ENCODE peak calls at places on chromosomes 11 and 22, in four cellular contexts. One of them, this sample, is unnamed.

GRCh38 chr11:3166268-3167142 is 1.4 kb upstream of the OSBPL5 start:
- DNase-seq in right lobe of liver: no peak
- DNase-seq in GM23338: no peak
- DNase-seq in prostate gland: no peak
- DNase-seq in this sample: no peak

GRCh38 chr11:70731670-70732492 is 333.6 kb downstream of the CTTN start:
- DNase-seq in right lobe of liver: no peak
- DNase-seq in GM23338: no peak
- DNase-seq in prostate gland: no peak
- DNase-seq in this sample: no peak

GRCh38 chr11:18769802-18770456 is 21.7 kb downstream of the PTPN5 start:
- DNase-seq in right lobe of liver: no peak
- DNase-seq in GM23338: peak
- DNase-seq in prostate gland: no peak
- DNase-seq in this sample: no peak

GRCh38 chr11:119794756-119795155 is 65.8 kb upstream of the NECTIN1 start:
- DNase-seq in right lobe of liver: no peak
- DNase-seq in GM23338: no peak
- DNase-seq in prostate gland: no peak
- DNase-seq in this sample: no peak

GRCh38 chr11:35151241-35151640 is 12.3 kb downstream of the CD44 start:
- DNase-seq in right lobe of liver: no peak
- DNase-seq in GM23338: no peak
- DNase-seq in prostate gland: no peak
- DNase-seq in this sample: no peak

GRCh38 chr11:46557684-46558151 is 36.1 kb downstream of the AMBRA1 start:
- DNase-seq in right lobe of liver: no peak
- DNase-seq in GM23338: no peak
- DNase-seq in prostate gland: no peak
- DNase-seq in this sample: no peak

GRCh38 chr22:42642801-42643631 is 2.6 kb upstream of the ATP5MGL start:
- DNase-seq in right lobe of liver: no peak
- DNase-seq in GM23338: no peak
- DNase-seq in prostate gland: no peak
- DNase-seq in this sample: no peak

GRCh38 chr11:45169310-45170072 is 23.1 kb downstream of the PRDM11 start:
- DNase-seq in right lobe of liver: no peak
- DNase-seq in GM23338: no peak
- DNase-seq in prostate gland: no peak
- DNase-seq in this sample: no peak

GRCh38 chr22:45970709-45971388 is 6.1 kb downstream of the WNT7B start:
- DNase-seq in right lobe of liver: no peak
- DNase-seq in GM23338: peak
- DNase-seq in prostate gland: no peak
- DNase-seq in this sample: no peak

GRCh38 chr11:73152861-73153483 is 10.9 kb upstream of the FCHSD2 start:
- DNase-seq in right lobe of liver: peak
- DNase-seq in GM23338: peak
- DNase-seq in prostate gland: no peak
- DNase-seq in this sample: no peak

GRCh38 chr11:42251984-42252383 is 792.5 kb upstream of the LRRC4C start:
- DNase-seq in right lobe of liver: no peak
- DNase-seq in GM23338: no peak
- DNase-seq in prostate gland: no peak
- DNase-seq in this sample: no peak

GRCh38 chr11:110479445-110480101 is 49.8 kb downstream of the FDX1 start:
- DNase-seq in right lobe of liver: no peak
- DNase-seq in GM23338: no peak
- DNase-seq in prostate gland: no peak
- DNase-seq in this sample: no peak

GRCh38 chr11:62575156-62575555 is 1.5 kb upstream of the EEF1G start:
- DNase-seq in right lobe of liver: peak
- DNase-seq in GM23338: no peak
- DNase-seq in prostate gland: no peak
- DNase-seq in this sample: no peak

GRCh38 chr22:29385305-29385704 is 3.1 kb downstream of the AP1B1 start:
- DNase-seq in right lobe of liver: peak
- DNase-seq in GM23338: peak
- DNase-seq in prostate gland: no peak
- DNase-seq in this sample: no peak

GRCh38 chr11:94768602-94769511 is 701 bp downstream of the AMOTL1 start:
- DNase-seq in right lobe of liver: peak
- DNase-seq in GM23338: peak
- DNase-seq in prostate gland: peak
- DNase-seq in this sample: peak

GRCh38 chr22:31958625-31959239 is 14.4 kb downstream of the YWHAH start:
- DNase-seq in right lobe of liver: no peak
- DNase-seq in GM23338: no peak
- DNase-seq in prostate gland: no peak
- DNase-seq in this sample: no peak

GRCh38 chr22:44590291-44590690 is 92.3 kb upstream of the RTL6 start:
- DNase-seq in right lobe of liver: no peak
- DNase-seq in GM23338: no peak
- DNase-seq in prostate gland: no peak
- DNase-seq in this sample: no peak

GRCh38 chr22:41603873-41604332 is 14.3 kb upstream of the PMM1 start:
- DNase-seq in right lobe of liver: no peak
- DNase-seq in GM23338: no peak
- DNase-seq in prostate gland: no peak
- DNase-seq in this sample: no peak

GRCh38 chr22:41411021-41411851 is 29.5 kb downstream of the TEF start:
- DNase-seq in right lobe of liver: no peak
- DNase-seq in GM23338: no peak
- DNase-seq in prostate gland: peak
- DNase-seq in this sample: no peak

GRCh38 chr11:6602096-6602940 is 1.1 kb downstream of the RRP8 start:
- DNase-seq in right lobe of liver: no peak
- DNase-seq in GM23338: no peak
- DNase-seq in prostate gland: peak
- DNase-seq in this sample: peak

GRCh38 chr22:23539135-23539838 is 40.8 kb downstream of the IGLL1 start:
- DNase-seq in right lobe of liver: peak
- DNase-seq in GM23338: peak
- DNase-seq in prostate gland: peak
- DNase-seq in this sample: no peak

GRCh38 chr11:72828081-72828567 is 13.9 kb downstream of the ATG16L2 start:
- DNase-seq in right lobe of liver: peak
- DNase-seq in GM23338: no peak
- DNase-seq in prostate gland: no peak
- DNase-seq in this sample: no peak

GRCh38 chr22:49570032-49570848 is 257.4 kb downstream of the BRD1 start:
- DNase-seq in right lobe of liver: peak
- DNase-seq in GM23338: no peak
- DNase-seq in prostate gland: no peak
- DNase-seq in this sample: peak

GRCh38 chr22:46036558-46037408 is 59.8 kb upstream of the WNT7B start:
- DNase-seq in right lobe of liver: peak
- DNase-seq in GM23338: peak
- DNase-seq in prostate gland: peak
- DNase-seq in this sample: no peak

GRCh38 chr22:17260950-17261349 is 41.7 kb upstream of the ADA2 start:
- DNase-seq in right lobe of liver: no peak
- DNase-seq in GM23338: peak
- DNase-seq in prostate gland: no peak
- DNase-seq in this sample: no peak

GRCh38 chr11:64687641-64688533 is 35.1 kb downstream of the NRXN2 start:
- DNase-seq in right lobe of liver: no peak
- DNase-seq in GM23338: no peak
- DNase-seq in prostate gland: no peak
- DNase-seq in this sample: no peak

GRCh38 chr11:26283852-26284421 is 48.0 kb upstream of the ANO3 start:
- DNase-seq in right lobe of liver: no peak
- DNase-seq in GM23338: peak
- DNase-seq in prostate gland: no peak
- DNase-seq in this sample: no peak

GRCh38 chr11:117428856-117429229 is 101.2 kb downstream of the CEP164 start:
- DNase-seq in right lobe of liver: no peak
- DNase-seq in GM23338: peak
- DNase-seq in prostate gland: no peak
- DNase-seq in this sample: no peak
- TF ChIP-seq CTCF in right lobe of liver: no peak
- TF ChIP-seq CTCF in GM23338: peak
- TF ChIP-seq CTCF in prostate gland: no peak
- TF ChIP-seq CTCF in this sample: no peak

GRCh38 chr11:66492161-66492865 is 12.1 kb downstream of the DPP3 start:
- DNase-seq in right lobe of liver: no peak
- DNase-seq in GM23338: no peak
- DNase-seq in prostate gland: no peak
- DNase-seq in this sample: no peak

GRCh38 chr11:66489636-66490035 is 9.4 kb downstream of the DPP3 start:
- DNase-seq in right lobe of liver: no peak
- DNase-seq in GM23338: no peak
- DNase-seq in prostate gland: no peak
- DNase-seq in this sample: no peak

GRCh38 chr11:66493124-66493523 is 12.9 kb downstream of the DPP3 start:
- DNase-seq in right lobe of liver: no peak
- DNase-seq in GM23338: no peak
- DNase-seq in prostate gland: no peak
- DNase-seq in this sample: no peak

GRCh38 chr11:66488957-66489356 is 8.7 kb downstream of the DPP3 start:
- DNase-seq in right lobe of liver: no peak
- DNase-seq in GM23338: no peak
- DNase-seq in prostate gland: no peak
- DNase-seq in this sample: no peak

DNA sequence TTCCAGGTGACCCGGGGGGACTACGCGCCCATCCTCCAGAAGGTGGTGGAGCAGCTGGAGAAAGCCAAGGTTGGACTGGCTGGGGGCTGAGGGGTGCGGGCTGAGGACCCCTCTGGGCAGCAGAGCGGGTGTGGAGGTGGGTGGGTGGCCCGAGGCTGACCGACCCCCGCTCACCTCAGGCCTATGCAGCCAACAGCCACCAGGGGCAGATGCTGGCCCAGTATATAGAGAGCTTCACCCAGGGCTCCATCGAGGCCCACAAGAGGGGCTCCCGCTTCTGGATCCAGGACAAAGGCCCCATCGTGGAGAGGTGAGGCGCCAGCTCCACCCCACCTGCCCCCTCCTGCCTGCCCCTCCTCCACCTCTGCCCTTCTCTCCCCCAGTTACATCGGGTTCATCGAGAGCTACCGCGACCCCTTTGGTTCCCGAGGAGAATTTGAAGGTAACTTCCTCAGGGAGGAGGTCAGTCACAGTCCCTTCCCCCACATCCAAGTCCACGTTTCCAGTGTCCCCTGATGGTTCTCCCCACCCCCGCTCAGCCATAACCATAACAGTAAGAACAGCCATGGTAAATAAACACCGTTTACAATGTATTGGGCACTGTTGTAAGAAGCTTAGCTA is 11.2 kb downstream of the DPP3 start:
- DNase-seq in right lobe of liver: no peak
- DNase-seq in GM23338: peak
- DNase-seq in prostate gland: no peak
- DNase-seq in this sample: no peak
- TF ChIP-seq CTCF in right lobe of liver: peak
- TF ChIP-seq CTCF in GM23338: peak
- TF ChIP-seq CTCF in prostate gland: no peak
- TF ChIP-seq CTCF in this sample: peak

DNA sequence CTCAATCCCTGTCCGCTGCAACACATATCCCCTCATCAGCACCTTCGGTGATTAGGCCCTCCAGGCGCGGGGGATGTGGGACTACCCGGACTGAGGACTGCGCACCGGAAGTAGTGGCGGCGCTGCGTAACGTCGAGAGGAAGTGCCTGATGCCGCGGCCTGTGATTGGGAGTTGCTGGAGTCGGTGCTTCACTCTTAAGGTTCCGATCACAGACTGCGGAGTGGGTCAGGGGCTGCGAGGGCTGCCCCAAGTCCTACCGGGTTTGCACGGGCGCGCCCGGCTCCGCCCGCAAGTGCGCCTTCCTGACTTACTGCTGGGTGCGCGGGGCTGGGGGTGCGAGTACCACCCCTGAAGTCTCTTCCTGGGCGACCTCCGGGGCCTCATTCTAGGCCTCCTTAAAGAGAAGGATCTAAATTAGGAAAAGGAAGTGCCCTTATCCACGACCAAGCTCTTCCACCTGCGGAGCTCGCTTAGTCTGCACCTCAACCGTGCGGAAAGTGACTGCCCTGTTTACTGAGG is at the start of gene ALKBH3:
- DNase-seq in right lobe of liver: peak
- DNase-seq in GM23338: peak
- DNase-seq in prostate gland: peak
- DNase-seq in this sample: peak
- TF ChIP-seq CTCF in right lobe of liver: no peak
- TF ChIP-seq CTCF in GM23338: no peak
- TF ChIP-seq CTCF in prostate gland: peak
- TF ChIP-seq CTCF in this sample: no peak

GRCh38 chr11:1303196-1303821 is 6.1 kb downstream of the TOLLIP start:
- DNase-seq in right lobe of liver: peak
- DNase-seq in GM23338: peak
- DNase-seq in prostate gland: no peak
- DNase-seq in this sample: peak
- TF ChIP-seq CTCF in right lobe of liver: peak
- TF ChIP-seq CTCF in GM23338: peak
- TF ChIP-seq CTCF in prostate gland: no peak
- TF ChIP-seq CTCF in this sample: peak